ENCODE peak calls at places on chromosomes 5 and 9, in ten cellular contexts. A, E, J, L, I, X, Q, D, R and Y are unnamed samples.
A peak's percentile ranks its signal among the peaks of the same experiment; 100 is the strongest.

GRCh38 chr5:18744990-18745590 is 1110.8 kb downstream of the TAF11L14 start:
- DNase-seq in L (no peak), J (no peak), Q (no peak), D (no peak), A (no peak), I (peak; percentile 28), E (no peak), X (no peak), R (no peak), Y (no peak)

GRCh38 chr5:178227138-178227659 is 5.4 kb downstream of the PHYKPL start:
- DNase-seq in R (peak; percentile 60), L (no peak), A (peak; percentile 57), X (no peak), Q (no peak), I (no peak), D (peak; percentile 59), E (peak; percentile 61), J (no peak), Y (no peak)

GRCh38 chr5:10555134-10555733 is 8.6 kb upstream of the ANKRD33B start:
- DNase-seq in L (no peak), D (peak; percentile 82), J (no peak), I (peak; percentile 23), X (peak; percentile 91), R (peak; percentile 57), A (peak; percentile 89), E (peak; percentile 88), Q (no peak), Y (peak; percentile 45)

GRCh38 chr5:22044229-22044628 is 808.9 kb downstream of the CDH12 start:
- DNase-seq in L (no peak), I (no peak), X (no peak), A (no peak), D (no peak), R (no peak), E (no peak), Q (no peak), J (no peak), Y (no peak)

GRCh38 chr5:111848374-111848914 is 91.5 kb upstream of the NREP start:
- DNase-seq in R (peak; percentile 20), I (no peak), E (no peak), J (no peak), D (peak; percentile 49), Q (no peak), X (no peak), A (peak; percentile 41), L (no peak), Y (no peak)

GRCh38 chr5:73544429-73545402 is 20.7 kb downstream of the ANKRA2 start:
- DNase-seq in X (peak; percentile 97), I (peak; percentile 62), J (no peak), R (peak; percentile 52), D (no peak), L (no peak), Q (no peak), A (no peak), E (no peak), Y (peak; percentile 81)

GRCh38 chr5:168885324-168886120 is 306.4 kb upstream of the PANK3 start:
- DNase-seq in E (peak; percentile 37), L (no peak), J (no peak), I (peak; percentile 38), A (no peak), R (no peak), Q (no peak), X (no peak), D (no peak), Y (no peak)

GRCh38 chr9:6645153-6646027 is at the start of gene GLDC:
- DNase-seq in L (peak; percentile 36), E (peak; percentile 42), X (peak; percentile 93), A (peak; percentile 20), Q (peak; percentile 14), I (peak; percentile 44), R (no peak), J (no peak), D (peak; percentile 72), Y (no peak)

GRCh38 chr9:130689937-130690700 is 3.5 kb upstream of the EXOSC2 start:
- DNase-seq in A (peak; percentile 97), L (peak; percentile 55), D (peak; percentile 96), I (peak; percentile 67), R (peak; percentile 94), Q (no peak), E (peak; percentile 89), X (no peak), J (no peak), Y (peak; percentile 92)

GRCh38 chr9:123420560-123421210 is 64.7 kb downstream of the CRB2 start:
- DNase-seq in Q (no peak), D (no peak), J (no peak), R (no peak), X (no peak), E (no peak), I (no peak), A (no peak), L (no peak), Y (no peak)

GRCh38 chr9:133536080-133536479 is 1.6 kb downstream of the ADAMTSL2 start:
- DNase-seq in E (no peak), R (no peak), Q (no peak), J (no peak), D (no peak), I (no peak), X (no peak), L (peak; percentile 28), A (no peak), Y (no peak)

GRCh38 chr5:54882101-54882500 is 103.3 kb downstream of the ESM1 start:
- DNase-seq in I (no peak), D (no peak), L (no peak), E (no peak), A (no peak), J (no peak), X (no peak), Q (no peak), R (peak; percentile 9), Y (no peak)

GRCh38 chr5:96117863-96118651 is 156.4 kb upstream of the ELL2 start:
- DNase-seq in Q (no peak), L (no peak), A (peak; percentile 56), X (no peak), I (no peak), R (peak; percentile 75), D (no peak), E (peak; percentile 17), J (no peak), Y (no peak)

GRCh38 chr5:92002875-92003274 is 619.8 kb upstream of the ARRDC3 start:
- DNase-seq in D (no peak), R (no peak), A (no peak), X (no peak), I (no peak), E (peak; percentile 46), L (no peak), J (no peak), Q (no peak), Y (no peak)

GRCh38 chr5:95712347-95712958 is 18.7 kb upstream of the RHOBTB3 start:
- DNase-seq in A (peak; percentile 97), X (no peak), E (peak; percentile 73), I (no peak), R (peak; percentile 89), L (no peak), D (peak; percentile 78), J (no peak), Q (no peak), Y (no peak)

GRCh38 chr5:125113328-125113727 is 366.9 kb upstream of the ZNF608 start:
- DNase-seq in Q (no peak), R (no peak), X (no peak), E (peak; percentile 19), L (no peak), D (no peak), I (no peak), A (peak; percentile 40), J (no peak), Y (no peak)

GRCh38 chr5:138770977-138771376 is 17.8 kb downstream of the CTNNA1 start:
- DNase-seq in J (no peak), Q (no peak), R (no peak), L (no peak), X (peak; percentile 71), A (no peak), D (no peak), E (no peak), I (peak; percentile 36), Y (no peak)

GRCh38 chr5:179680780-179681411 is at the start of gene CBY3:
- DNase-seq in R (peak; percentile 27), I (no peak), Q (no peak), A (no peak), D (no peak), E (peak; percentile 51), X (no peak), L (no peak), J (no peak), Y (no peak)

GRCh38 chr9:16321461-16322119 is 548.9 kb downstream of the BNC2 start:
- DNase-seq in X (no peak), I (peak; percentile 95), E (peak; percentile 77), D (peak; percentile 60), A (peak; percentile 77), J (no peak), R (peak; percentile 75), Q (no peak), L (no peak), Y (no peak)

GRCh38 chr9:131370638-131371037 is 23.2 kb upstream of the PRRC2B start:
- DNase-seq in A (no peak), Q (no peak), D (no peak), X (peak; percentile 23), E (no peak), I (no peak), J (no peak), R (no peak), L (no peak), Y (no peak)

GRCh38 chr9:99811598-99812383 is 9.9 kb upstream of the NR4A3 start:
- DNase-seq in J (no peak), Q (no peak), L (no peak), R (no peak), D (no peak), I (no peak), A (no peak), X (no peak), E (no peak), Y (no peak)